ENCODE peak calls at places on chromosomes 1 and 21, in six cellular contexts. A is glutamatergic neuron, Z is cardiac muscle cell, V is GM13977, Q is WERI-Rb-1, U is brain microvascular endothelial cell. X is an unnamed sample.
A peak's percentile ranks its signal among the peaks of the same experiment; 100 is the strongest.

GRCh38 chr1:6870086-6870485 is 84.8 kb downstream of the CAMTA1 start:
- DNase-seq in A (no peak), Z (no peak), V (no peak), Q (no peak), U (no peak), X (no peak)

GRCh38 chr1:174291059-174291458 is 131.7 kb downstream of the RABGAP1L start:
- DNase-seq in A (no peak), Z (no peak), V (no peak), Q (no peak), U (no peak), X (no peak)

GRCh38 chr1:231192620-231193163 is 30.8 kb downstream of the TRIM67 start:
- DNase-seq in A (no peak), Z (peak; percentile 73), V (no peak), Q (no peak), U (no peak), X (peak; percentile 7)

GRCh38 chr1:6178751-6179563 is 1.2 kb downstream of the CHD5 start:
- DNase-seq in A (peak; percentile 60), Z (no peak), V (no peak), Q (no peak), U (no peak), X (no peak)

GRCh38 chr1:55190092-55190491 is 25.1 kb downstream of the USP24 start:
- DNase-seq in A (no peak), Z (no peak), V (no peak), Q (no peak), U (no peak), X (no peak)

GRCh38 chr1:170309389-170310013 is 163.7 kb downstream of the NTMT2 start:
- DNase-seq in A (no peak), Z (peak; percentile 85), V (no peak), Q (no peak), U (peak; percentile 94), X (no peak)

GRCh38 chr1:165883056-165883455 is 55.6 kb downstream of the UCK2 start:
- DNase-seq in A (no peak), Z (no peak), V (no peak), Q (no peak), U (no peak), X (no peak)

GRCh38 chr1:221165331-221166161 is 286.3 kb downstream of the HLX start:
- DNase-seq in A (no peak), Z (no peak), V (no peak), Q (no peak), U (no peak), X (no peak)

GRCh38 chr21:15293251-15293650 is 228.5 kb upstream of the NRIP1 start:
- DNase-seq in A (no peak), Z (peak; percentile 96), V (no peak), Q (no peak), U (peak; percentile 86), X (no peak)

GRCh38 chr21:9767592-9768375 is 753.6 kb upstream of the TPTE start:
- DNase-seq in A (no peak), Z (no peak), V (no peak), Q (no peak), U (no peak), X (no peak)

GRCh38 chr1:3530086-3530930 is 75.8 kb downstream of the ARHGEF16 start:
- DNase-seq in A (peak; percentile 53), Z (no peak), V (no peak), Q (peak; percentile 69), U (no peak), X (no peak)

GRCh38 chr21:40404319-40404906 is 442.5 kb downstream of the DSCAM start:
- DNase-seq in A (no peak), Z (no peak), V (no peak), Q (no peak), U (no peak), X (no peak)

GRCh38 chr1:7403265-7404045 is 367.6 kb upstream of the VAMP3 start:
- DNase-seq in A (no peak), Z (no peak), V (peak; percentile 51), Q (no peak), U (no peak), X (peak; percentile 64)

GRCh38 chr1:30748699-30749401 is 8.7 kb downstream of the LAPTM5 start:
- DNase-seq in A (no peak), Z (peak; percentile 21), V (no peak), Q (peak; percentile 59), U (no peak), X (no peak)

GRCh38 chr1:4662723-4663122 is 8.3 kb downstream of the AJAP1 start:
- DNase-seq in A (no peak), Z (no peak), V (no peak), Q (no peak), U (no peak), X (no peak)

GRCh38 chr1:203271962-203272632 is 33.2 kb upstream of the BTG2 start:
- DNase-seq in A (no peak), Z (no peak), V (no peak), Q (peak; percentile 74), U (no peak), X (no peak)

GRCh38 chr1:77888429-77889239 is at the start of gene NEXN:
- DNase-seq in A (peak; percentile 71), Z (peak; percentile 95), V (peak; percentile 43), Q (peak; percentile 11), U (peak; percentile 76), X (peak; percentile 59)

GRCh38 chr1:44377925-44378784 is 23.1 kb upstream of the ERI3 start:
- DNase-seq in A (peak; percentile 39), Z (peak; percentile 75), V (peak; percentile 55), Q (peak; percentile 75), U (peak; percentile 35), X (peak; percentile 56)

GRCh38 chr1:225766967-225767413 is 10.6 kb upstream of the SRP9 start:
- DNase-seq in A (no peak), Z (peak; percentile 97), V (no peak), Q (no peak), U (peak; percentile 71), X (no peak)

GRCh38 chr1:67572594-67573221 is 112.3 kb upstream of the GADD45A start:
- DNase-seq in A (no peak), Z (no peak), V (no peak), Q (no peak), U (no peak), X (no peak)

GRCh38 chr1:26959722-26960624 is at the start of gene KDF1:
- DNase-seq in A (no peak), Z (no peak), V (peak; percentile 47), Q (peak; percentile 62), U (no peak), X (no peak)
- TF ChIP-seq CTCF in A (no peak), Z (no peak), V (no peak), Q (peak; percentile 58), U (no peak), X (no peak)

DNA sequence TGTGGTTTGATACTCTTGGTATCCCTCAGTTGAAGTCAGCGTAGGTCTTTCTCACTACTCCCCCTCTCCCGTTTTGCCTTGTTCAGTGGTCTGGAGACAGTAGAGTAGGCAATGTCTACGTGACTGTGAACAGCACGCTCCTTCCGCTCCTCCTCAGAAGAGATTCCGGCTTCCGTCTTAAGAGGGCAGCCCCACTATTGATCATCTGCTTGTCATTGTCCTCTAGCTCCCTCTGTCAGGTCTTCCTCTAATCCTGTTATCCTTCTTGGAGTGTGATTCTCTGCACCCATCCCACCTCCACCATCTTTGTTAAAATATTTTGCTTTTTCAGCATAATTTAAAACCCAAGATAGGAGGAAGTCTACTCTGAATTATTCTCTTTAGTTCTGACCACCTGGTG is 129.9 kb upstream of the KCNK2 start:
- DNase-seq in A (no peak), Z (no peak), V (no peak), Q (peak; percentile 40), U (no peak), X (no peak)
- TF ChIP-seq CTCF in A (peak; percentile 37), Z (no peak), V (no peak), Q (peak; percentile 45), U (no peak), X (no peak)

DNA sequence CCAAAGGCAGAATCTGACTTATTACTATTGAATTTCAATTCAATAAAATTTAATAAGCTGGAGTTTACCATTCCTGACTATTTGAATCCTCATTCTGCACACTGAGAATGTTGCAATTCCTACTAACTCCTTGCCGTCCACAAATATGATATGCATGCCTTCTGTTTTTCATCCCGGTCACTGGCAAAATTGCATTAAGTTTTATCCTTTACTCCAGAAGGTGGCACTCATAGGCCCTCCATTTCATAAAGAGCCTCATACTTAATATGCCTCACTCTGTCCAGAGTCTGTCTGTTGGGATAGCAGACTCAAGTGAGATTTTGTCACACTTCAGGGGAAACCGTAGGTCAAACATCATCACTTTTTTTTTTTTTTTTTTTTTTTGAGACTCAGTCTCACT is 27.4 kb downstream of the F11R start:
- DNase-seq in A (no peak), Z (peak; percentile 92), V (no peak), Q (no peak), U (peak; percentile 56), X (no peak)
- TF ChIP-seq CTCF in A (no peak), Z (peak; percentile 51), V (peak; percentile 37), Q (no peak), U (peak; percentile 48), X (peak; percentile 9)

GRCh38 chr21:46316708-46317324 is 6.9 kb downstream of the C21orf58 start:
- DNase-seq in A (no peak), Z (no peak), V (no peak), Q (no peak), U (no peak), X (no peak)
- TF ChIP-seq CTCF in A (no peak), Z (no peak), V (no peak), Q (no peak), U (no peak), X (no peak)

GRCh38 chr21:39137248-39138186 is 45.7 kb downstream of the PSMG1 start:
- DNase-seq in A (no peak), Z (peak; percentile 83), V (no peak), Q (no peak), U (peak; percentile 67), X (no peak)
- TF ChIP-seq CTCF in A (no peak), Z (peak; percentile 9), V (no peak), Q (peak; percentile 25), U (peak; percentile 29), X (no peak)

GRCh38 chr1:10691740-10692125 is 104.7 kb downstream of the CASZ1 start:
- DNase-seq in A (no peak), Z (no peak), V (no peak), Q (no peak), U (no peak), X (no peak)

GRCh38 chr1:10688409-10688786 is 108.0 kb downstream of the CASZ1 start:
- DNase-seq in A (no peak), Z (no peak), V (no peak), Q (no peak), U (no peak), X (no peak)

GRCh38 chr1:10691075-10691739 is 105.2 kb downstream of the CASZ1 start:
- DNase-seq in A (no peak), Z (no peak), V (no peak), Q (no peak), U (no peak), X (no peak)

GRCh38 chr1:10692401-10693021 is 103.9 kb downstream of the CASZ1 start:
- DNase-seq in A (no peak), Z (no peak), V (peak; percentile 83), Q (peak; percentile 75), U (no peak), X (peak; percentile 82)

GRCh38 chr1:10690484-10690883 is 106.0 kb downstream of the CASZ1 start:
- DNase-seq in A (no peak), Z (no peak), V (no peak), Q (no peak), U (no peak), X (no peak)
- TF ChIP-seq CTCF in A (no peak), Z (no peak), V (peak; percentile 21), Q (peak; percentile 21), U (no peak), X (no peak)

X was measured in GM13976.